ENCODE peak calls at places on chromosome 22, in seven cellular contexts. Q is gastrocnemius medialis; N is left lung; T is BE2C; H is heart left ventricle; D is CD8-positive, alpha-beta memory T cell; U is sigmoid colon. R is an unnamed sample.

GRCh38 chr22:36383110-36383581 is 4.6 kb downstream of the MYH9 start:
- DNase-seq in Q (no peak), D (peak; percentile 60), N (no peak), T (no peak), U (no peak), H (no peak), R (no peak)

GRCh38 chr22:17412232-17412631 is 43.0 kb downstream of the CECR2 start:
- DNase-seq in H (no peak), Q (no peak), D (no peak), T (no peak), N (peak; percentile 58), U (no peak), R (no peak)

GRCh38 chr22:38984224-38984623 is 2.1 kb downstream of the APOBEC3B start:
- DNase-seq in T (no peak), H (no peak), Q (no peak), N (no peak), U (no peak), D (no peak), R (no peak)

GRCh38 chr22:21632237-21632895 is at the start of gene CCDC116:
- DNase-seq in N (no peak), H (no peak), T (peak; percentile 96), Q (no peak), U (no peak), D (peak; percentile 73), R (no peak)

GRCh38 chr22:28983788-28984441 is 77.7 kb downstream of the C22orf31 start:
- DNase-seq in U (no peak), D (no peak), N (no peak), T (no peak), Q (no peak), H (no peak), R (no peak)

GRCh38 chr22:28771195-28771791 is 1.2 kb upstream of the CCDC117 start:
- DNase-seq in D (no peak), H (no peak), T (no peak), U (no peak), Q (no peak), N (no peak), R (no peak)

GRCh38 chr22:42340695-42341383 is 70.4 kb upstream of the TCF20 start:
- DNase-seq in U (peak; percentile 81), H (no peak), T (peak; percentile 73), N (no peak), Q (no peak), D (no peak), R (no peak)

GRCh38 chr22:42991010-42991651 is 23.8 kb downstream of the PACSIN2 start:
- DNase-seq in D (no peak), Q (no peak), N (no peak), U (peak; percentile 52), T (no peak), H (no peak), R (no peak)

GRCh38 chr22:42300286-42301071 is 30.0 kb upstream of the TCF20 start:
- DNase-seq in Q (no peak), T (no peak), H (no peak), N (peak; percentile 51), U (no peak), D (no peak), R (no peak)

GRCh38 chr22:30290679-30291333 is 1.5 kb upstream of the CASTOR1 start:
- DNase-seq in D (no peak), T (peak; percentile 54), Q (peak; percentile 70), U (peak; percentile 97), N (peak; percentile 82), H (peak; percentile 89), R (peak; percentile 94)

GRCh38 chr22:41447435-41448188 is 1.0 kb upstream of the TOB2 start:
- DNase-seq in D (peak; percentile 58), Q (peak; percentile 67), N (peak; percentile 77), T (peak; percentile 85), U (peak; percentile 89), H (peak; percentile 77), R (peak; percentile 82)

GRCh38 chr22:39959640-39960447 is at the start of gene TMA7B:
- DNase-seq in N (peak; percentile 39), H (no peak), T (peak; percentile 79), Q (no peak), U (no peak), D (peak; percentile 27), R (no peak)

GRCh38 chr22:23110190-23110921 is 31.4 kb downstream of the RSPH14 start:
- DNase-seq in Q (no peak), D (no peak), T (peak; percentile 64), U (no peak), N (no peak), H (no peak), R (no peak)

GRCh38 chr22:24030186-24030702 is 19.1 kb downstream of the CABIN1 start:
- DNase-seq in U (no peak), T (no peak), H (no peak), Q (no peak), D (no peak), N (no peak), R (no peak)

GRCh38 chr22:22789233-22789921 is 98.2 kb upstream of the IGLL5 start:
- DNase-seq in H (no peak), U (no peak), Q (no peak), D (no peak), N (no peak), T (no peak), R (no peak)

GRCh38 chr22:30310881-30311771 is 15.6 kb downstream of the TBC1D10A start:
- DNase-seq in H (peak; percentile 79), D (no peak), U (peak; percentile 94), Q (peak; percentile 43), T (no peak), N (peak; percentile 79), R (peak; percentile 80)

GRCh38 chr22:43060213-43060612 is 29.0 kb downstream of the TTLL1 start:
- DNase-seq in D (peak; percentile 6), Q (no peak), T (peak; percentile 72), U (no peak), N (no peak), H (no peak), R (no peak)

GRCh38 chr22:31211504-31211861 is 615 bp upstream of the LIMK2 start:
- DNase-seq in T (no peak), U (no peak), H (no peak), D (no peak), Q (no peak), N (no peak), R (no peak)

GRCh38 chr22:46122511-46122971 is 27.8 kb upstream of the PPARA start:
- DNase-seq in H (peak; percentile 73), U (peak; percentile 88), Q (no peak), N (peak; percentile 75), T (peak; percentile 89), D (peak; percentile 61), R (peak; percentile 71)

GRCh38 chr22:31923166-31923565 is 21.2 kb upstream of the YWHAH start:
- DNase-seq in T (no peak), U (peak; percentile 75), H (peak; percentile 53), Q (peak; percentile 27), D (no peak), N (peak; percentile 78), R (no peak)

GRCh38 chr22:38298312-38299000 is 18.8 kb downstream of the CSNK1E start:
- DNase-seq in U (no peak), H (no peak), T (peak; percentile 51), Q (no peak), D (peak; percentile 18), N (no peak), R (no peak)

DNA sequence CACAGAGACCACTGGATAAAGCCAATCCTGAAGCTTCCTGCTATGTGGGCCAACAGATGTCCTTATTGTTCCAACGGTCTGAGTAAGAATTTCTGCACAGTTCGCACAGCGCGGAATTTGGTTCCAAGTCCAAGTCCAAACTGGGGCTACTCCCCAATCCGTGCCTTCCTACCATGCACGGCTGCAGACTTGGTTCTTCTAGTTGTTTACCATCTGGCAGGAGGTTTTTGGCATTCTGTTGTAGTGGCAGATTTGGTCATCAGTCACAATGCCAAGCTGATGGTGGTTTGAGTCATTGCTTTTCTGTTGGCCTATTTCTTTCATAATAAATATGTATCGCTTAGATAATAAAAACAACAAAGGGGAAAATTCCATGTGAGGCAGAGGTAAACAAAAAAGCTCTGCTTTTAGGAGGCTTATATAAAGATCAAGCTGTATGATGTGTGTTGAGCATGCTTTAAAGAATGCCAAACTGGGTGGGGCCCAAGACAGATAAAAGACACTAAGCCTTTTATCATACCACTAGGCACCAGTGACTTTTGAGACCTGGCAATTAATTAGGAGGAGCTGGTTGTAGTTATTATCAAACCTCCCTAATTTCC is 52.5 kb upstream of the SYN3 start:
- DNase-seq in T (no peak), N (no peak), U (no peak), H (no peak), Q (no peak), D (no peak), R (no peak)
- H3K9me3 ChIP-seq in T (no peaks in the 10 kb centered on the region), N (no peaks in the 10 kb centered on the region), U (no peaks in the 10 kb centered on the region), H (no peaks in the 10 kb centered on the region), Q (no peaks in the 10 kb centered on the region), D (no peaks in the 10 kb centered on the region), R (no peaks in the 10 kb centered on the region)

GRCh38 chr22:49148895-49149418 is 678.7 kb downstream of the BRD1 start:
- DNase-seq in U (no peak), T (no peak), Q (no peak), H (no peak), N (no peak), D (no peak), R (no peak)

GRCh38 chr22:49151256-49152131 is 676.2 kb downstream of the BRD1 start:
- DNase-seq in D (no peak), T (no peak), U (peak; percentile 61), H (no peak), Q (no peak), N (no peak), R (no peak)

GRCh38 chr22:49147617-49148175 is 680.0 kb downstream of the BRD1 start:
- DNase-seq in Q (no peak), T (no peak), H (no peak), N (no peak), U (no peak), D (no peak), R (no peak)

GRCh38 chr22:49150801-49151221 is 676.9 kb downstream of the BRD1 start:
- DNase-seq in T (no peak), Q (no peak), U (no peak), D (no peak), H (no peak), N (no peak), R (no peak)

GRCh38 chr22:49149721-49150608 is 677.7 kb downstream of the BRD1 start:
- DNase-seq in U (no peak), T (no peak), Q (no peak), N (no peak), H (no peak), D (no peak), R (no peak)
- H3K9me3 ChIP-seq in U (no peaks in the 10 kb centered on the region), T (peaks cover 2% of the 10 kb centered on the region), Q (no peaks in the 10 kb centered on the region), N (no peaks in the 10 kb centered on the region), H (no peaks in the 10 kb centered on the region), D (no peaks in the 10 kb centered on the region), R (no peaks in the 10 kb centered on the region)

GRCh38 chr22:47396515-47396914 is 634.1 kb downstream of the TBC1D22A start:
- DNase-seq in Q (no peak), U (no peak), T (no peak), D (no peak), H (no peak), N (no peak), R (no peak)
- H3K9me3 ChIP-seq in Q (no peaks in the 10 kb centered on the region), U (no peaks in the 10 kb centered on the region), T (no peaks in the 10 kb centered on the region), D (no peaks in the 10 kb centered on the region), H (no peaks in the 10 kb centered on the region), N (no peaks in the 10 kb centered on the region), R (no peaks in the 10 kb centered on the region)

DNA sequence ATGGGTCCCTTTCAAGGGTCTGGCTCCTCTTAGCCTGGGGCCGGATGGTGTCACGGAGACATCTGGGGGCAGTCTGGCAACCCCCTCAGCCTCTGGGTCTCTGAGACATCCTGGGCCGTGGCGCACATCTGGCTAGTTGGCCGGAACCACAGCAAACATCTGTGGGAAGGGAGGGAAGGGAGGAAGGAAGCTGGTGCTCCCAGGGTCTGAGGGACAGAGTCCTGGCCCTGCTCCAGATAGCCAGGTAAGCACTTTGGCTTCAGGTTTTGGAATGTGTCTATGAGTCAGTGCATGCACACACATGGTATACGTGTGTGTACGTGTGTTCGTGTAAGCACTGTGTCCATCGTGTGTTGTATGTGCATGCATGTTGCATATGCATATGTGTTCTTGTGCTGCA is 225.1 kb downstream of the MN1 start:
- DNase-seq in T (no peak), U (no peak), D (no peak), N (no peak), H (peak; percentile 65), Q (no peak), R (peak; percentile 55)
- H3K9me3 ChIP-seq in T (peaks cover 5% of the 10 kb centered on the region), U (no peaks in the 10 kb centered on the region), D (no peaks in the 10 kb centered on the region), N (peaks cover 4% of the 10 kb centered on the region), H (no peaks in the 10 kb centered on the region), Q (no peaks in the 10 kb centered on the region), R (no peaks in the 10 kb centered on the region)

R was measured in heart right ventricle.